ENCODE peak calls at places on chromosomes 7 and 10, in seven cellular contexts. R is heart left ventricle, E is AG09309, P is GM12865, O is IMR-90, G is hepatocyte, J is colonic mucosa. W is an unnamed sample.

GRCh38 chr10:97759157-97759980 is 12.4 kb downstream of the SFRP5 start:
- DNase-seq in R (peak), G (peak), E (no peak), P (peak), J (peak), O (peak), W (peak)

GRCh38 chr10:21327239-21327993 is 198.1 kb downstream of the SKIDA1 start:
- DNase-seq in R (no peak), J (no peak), G (no peak), O (no peak), P (no peak), E (no peak), W (no peak)

GRCh38 chr10:37975407-37975991 is 948 bp downstream of the ZNF25 start:
- DNase-seq in E (no peak), P (peak), J (no peak), G (no peak), O (peak), R (no peak), W (peak)

GRCh38 chr10:72133517-72133916 is 45.2 kb upstream of the SPOCK2 start:
- DNase-seq in G (no peak), O (peak), P (peak), J (no peak), R (no peak), E (peak), W (peak)

GRCh38 chr10:92407305-92408016 is 116.5 kb downstream of the MARCHF5 start:
- DNase-seq in R (no peak), O (no peak), G (no peak), J (no peak), E (no peak), P (peak), W (peak)

GRCh38 chr10:77160679-77161078 is 476.9 kb downstream of the KCNMA1 start:
- DNase-seq in R (no peak), G (no peak), E (peak), O (peak), P (no peak), J (peak), W (peak)

GRCh38 chr7:29565982-29566746 is 2.5 kb downstream of the PRR15 start:
- DNase-seq in R (no peak), P (no peak), E (no peak), G (no peak), O (no peak), J (peak), W (no peak)

GRCh38 chr7:81882086-81882485 is 112.2 kb upstream of the HGF start:
- DNase-seq in R (no peak), P (no peak), G (no peak), J (no peak), E (peak), O (no peak), W (peak)

GRCh38 chr7:70156052-70156451 is 557.8 kb downstream of the AUTS2 start:
- DNase-seq in J (no peak), P (no peak), G (no peak), E (no peak), R (no peak), O (no peak), W (no peak)

GRCh38 chr10:70671619-70672164 is 614 bp upstream of the ADAMTS14 start:
- DNase-seq in P (no peak), O (no peak), R (no peak), E (no peak), G (no peak), J (no peak), W (peak)
- TF ChIP-seq CTCF in P (no peak), O (no peak), R (no peak), E (peak), G (peak), J (no peak), W (peak)

DNA sequence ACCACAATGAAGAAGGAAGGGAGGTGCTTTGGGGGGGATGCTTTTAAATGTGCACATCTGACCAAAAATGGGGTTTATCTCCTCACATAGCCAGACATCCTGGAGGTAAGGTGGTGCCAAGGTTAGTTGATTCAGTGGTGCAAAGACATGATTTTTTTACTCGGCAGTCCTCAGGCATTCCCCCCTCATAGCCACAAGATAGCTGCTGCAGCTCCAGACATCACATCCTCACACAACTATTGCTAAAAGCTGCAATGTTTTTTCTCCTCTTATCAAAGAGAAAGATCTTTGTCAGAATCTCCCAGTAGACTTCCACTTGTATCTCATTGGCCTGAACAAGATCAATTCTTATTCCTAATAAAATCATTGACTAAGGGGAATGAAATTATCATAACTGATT is 141.3 kb upstream of the ZNF438 start:
- DNase-seq in J (no peak), P (no peak), R (no peak), E (no peak), G (no peak), O (no peak), W (no peak)
- H3K4me3 ChIP-seq in J (no peak), P (no peak), R (no peak), E (no peak), G (no peak), O (no peak), W (no peak)

DNA sequence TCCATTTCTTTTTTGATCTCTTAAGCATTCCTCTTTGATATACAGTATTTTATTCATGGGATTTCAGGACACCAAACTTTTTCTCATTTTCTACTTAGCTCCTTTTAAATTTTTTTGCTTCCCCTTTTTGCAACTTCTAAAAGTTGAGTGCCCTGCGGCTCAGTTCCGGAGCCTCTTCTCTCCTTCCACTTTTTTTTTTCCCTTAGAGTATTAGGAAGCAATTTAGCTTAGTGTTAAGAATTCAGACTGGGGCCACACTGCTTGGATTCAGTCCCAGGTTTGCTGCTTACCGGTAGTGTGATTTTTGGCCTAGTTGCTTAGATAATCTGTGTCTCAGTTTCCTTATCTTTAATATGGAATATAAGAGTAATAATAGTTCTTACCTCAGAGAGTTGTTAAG is 3.4 kb downstream of the STAM start:
- DNase-seq in J (no peak), R (peak), O (no peak), G (no peak), P (no peak), E (no peak), W (peak)
- TF ChIP-seq CTCF in J (no peak), R (no peak), O (no peak), G (no peak), P (no peak), E (no peak), W (no peak)

GRCh38 chr7:7210475-7211237 is 28.3 kb downstream of the C1GALT1 start:
- DNase-seq in P (no peak), G (no peak), O (no peak), E (no peak), R (no peak), J (no peak), W (no peak)

GRCh38 chr7:7208524-7208923 is 26.2 kb downstream of the C1GALT1 start:
- DNase-seq in J (no peak), R (no peak), E (no peak), O (no peak), P (no peak), G (no peak), W (no peak)

GRCh38 chr7:7212612-7213011 is 30.3 kb downstream of the C1GALT1 start:
- DNase-seq in E (no peak), R (no peak), O (no peak), G (peak), J (no peak), P (no peak), W (peak)

GRCh38 chr7:7207876-7208275 is 25.5 kb downstream of the C1GALT1 start:
- DNase-seq in G (no peak), P (no peak), O (peak), R (no peak), E (no peak), J (no peak), W (no peak)

DNA sequence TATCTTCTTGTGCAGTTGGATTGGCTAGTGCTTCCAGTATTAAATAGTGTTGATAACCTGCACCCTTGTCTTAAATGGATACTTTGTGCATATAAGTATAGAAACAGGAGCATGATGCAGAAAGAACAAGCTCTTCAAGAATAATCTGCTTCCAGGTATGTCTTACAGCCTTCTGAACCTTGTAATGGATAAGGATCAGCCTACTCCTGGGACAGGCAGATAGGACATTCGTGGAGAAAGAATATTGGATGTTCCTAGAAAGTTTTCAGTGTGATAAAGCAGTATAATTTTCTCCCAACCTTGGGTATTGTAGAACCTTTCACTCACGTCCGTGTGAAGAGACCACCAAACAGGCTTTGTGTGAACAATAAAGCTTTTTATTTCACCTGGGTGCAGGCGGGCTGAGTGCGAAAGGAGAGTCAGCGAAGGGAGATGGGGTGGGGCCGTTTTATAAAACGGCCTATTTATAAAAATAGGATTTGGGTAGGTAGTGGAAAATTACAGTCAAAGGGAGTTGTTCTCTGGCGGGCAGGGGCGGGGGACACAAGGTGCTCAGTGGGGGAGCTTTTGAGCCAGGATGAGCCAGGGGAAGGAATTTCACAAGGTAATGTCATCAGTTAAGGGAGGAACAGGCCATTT is 27.2 kb downstream of the C1GALT1 start:
- DNase-seq in G (no peak), P (no peak), J (no peak), E (no peak), R (no peak), O (no peak), W (no peak)
- H3K4me3 ChIP-seq in G (no peak), P (no peak), J (no peak), E (no peak), R (no peak), O (no peak), W (no peak)

DNA sequence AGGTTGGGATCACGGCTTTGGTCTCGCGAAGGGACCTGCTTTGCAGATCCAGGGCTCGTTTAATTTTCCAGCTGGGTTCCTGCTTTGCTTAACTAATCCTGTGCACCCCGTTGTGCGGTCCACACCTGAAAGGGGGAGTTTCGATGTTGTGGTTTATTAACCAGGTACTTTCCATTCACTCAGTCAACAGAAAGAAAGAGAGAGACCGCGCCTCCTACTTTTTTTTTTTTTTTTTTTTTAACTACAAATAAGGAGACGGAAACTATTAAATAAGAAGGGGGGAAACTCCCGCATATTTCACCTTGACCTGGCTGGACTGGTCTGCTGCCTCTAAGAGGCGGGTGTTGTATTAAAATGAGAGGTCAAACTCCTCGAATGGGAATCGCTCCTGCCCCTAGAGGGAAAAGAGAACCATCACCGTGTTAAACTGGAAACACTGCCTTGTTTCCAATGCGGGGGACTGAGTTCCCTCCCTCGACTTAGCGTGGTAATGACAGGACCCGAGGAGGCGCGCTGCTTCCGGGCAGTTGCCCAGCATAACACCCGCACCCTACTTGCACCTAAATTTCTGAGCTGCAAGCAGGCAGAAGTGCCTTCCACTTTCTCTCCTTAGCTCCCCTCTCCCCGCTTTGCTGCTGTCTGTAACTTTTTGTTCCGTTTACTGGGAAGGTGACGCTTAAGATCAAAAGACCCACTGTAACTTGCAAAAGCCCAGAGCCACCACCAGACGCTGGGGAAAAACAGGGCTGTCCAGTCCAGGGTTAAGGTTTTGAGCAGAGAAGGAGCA is 1.1 kb upstream of the ITGB8 start:
- DNase-seq in P (peak), G (peak), J (peak), O (peak), E (no peak), R (peak), W (peak)
- TF ChIP-seq CTCF in P (no peak), G (peak), J (no peak), O (peak), E (peak), R (peak), W (peak)

GRCh38 chr10:117537436-117537903 is 5.1 kb upstream of the EMX2 start:
- DNase-seq in R (no peak), G (peak), P (peak), O (no peak), J (no peak), E (no peak), W (no peak)

GRCh38 chr10:117535752-117536358 is 6.7 kb upstream of the EMX2 start:
- DNase-seq in J (no peak), R (no peak), P (no peak), G (no peak), O (no peak), E (no peak), W (no peak)

GRCh38 chr10:117535045-117535751 is 7.3 kb upstream of the EMX2 start:
- DNase-seq in R (no peak), E (no peak), J (no peak), O (no peak), P (no peak), G (peak), W (no peak)

GRCh38 chr10:117536862-117537435 is 5.6 kb upstream of the EMX2 start:
- DNase-seq in P (no peak), O (no peak), R (no peak), J (no peak), E (no peak), G (no peak), W (no peak)

DNA sequence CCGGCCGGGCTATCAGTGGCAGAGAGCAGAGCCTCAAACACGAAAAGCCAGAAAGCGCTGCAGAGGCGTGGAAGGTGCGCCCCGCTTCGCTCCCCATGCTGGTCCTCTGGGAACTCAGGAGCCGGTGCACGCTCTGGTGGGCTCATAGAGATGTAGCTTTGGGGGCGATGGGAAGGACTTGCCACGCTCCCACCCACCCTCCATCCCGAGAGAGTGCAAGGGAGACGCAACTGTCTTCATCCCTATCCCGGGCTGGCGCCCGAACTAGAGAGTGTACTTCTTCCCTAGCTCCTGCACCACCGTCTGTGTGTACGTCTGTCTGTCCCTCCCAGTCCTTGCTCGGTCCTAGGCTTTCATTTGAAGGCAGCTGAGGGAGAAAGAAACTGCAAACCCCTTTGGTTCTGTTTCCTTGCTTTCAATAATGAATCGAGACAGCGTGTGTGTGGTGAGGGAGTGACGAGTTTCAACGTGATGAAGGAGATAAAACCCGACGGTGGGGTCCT is 6.1 kb upstream of the EMX2 start:
- DNase-seq in J (no peak), R (no peak), P (no peak), G (no peak), E (no peak), O (no peak), W (no peak)
- H3K4me3 ChIP-seq in J (no peak), R (no peak), P (no peak), G (no peak), E (no peak), O (no peak), W (no peak)

DNA sequence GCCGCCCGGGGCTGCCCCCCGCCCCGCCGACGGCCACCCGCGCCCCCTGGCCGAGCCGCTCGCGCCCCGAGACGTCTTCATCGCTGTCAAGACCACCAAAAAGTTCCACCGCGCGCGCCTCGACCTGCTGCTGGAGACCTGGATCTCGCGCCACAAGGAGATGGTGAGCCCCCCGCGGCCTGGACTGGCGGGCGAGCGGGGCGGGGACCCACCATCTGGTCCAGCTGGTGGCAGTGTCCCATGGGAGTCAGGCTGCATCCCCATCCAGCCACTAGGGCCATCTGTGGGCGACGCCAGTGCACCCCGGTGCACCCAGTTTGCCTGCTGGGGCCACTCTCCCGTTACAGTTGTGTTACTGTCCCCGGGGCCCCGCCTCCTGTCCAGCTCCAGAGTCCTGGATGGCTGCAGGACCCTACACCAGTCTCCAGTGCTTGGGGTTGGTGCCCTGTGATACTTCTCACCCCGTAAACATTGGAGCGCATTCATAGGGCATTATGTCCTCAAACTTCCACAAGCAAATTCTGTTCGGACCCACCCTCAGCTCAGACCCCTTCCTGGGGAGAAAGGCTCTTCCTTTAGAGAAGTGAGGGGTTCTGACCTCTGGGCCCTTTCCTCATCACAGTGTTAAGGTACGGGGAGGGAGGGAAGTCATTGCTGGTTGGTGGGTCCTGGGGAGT is 695 bp downstream of the LFNG start:
- DNase-seq in R (no peak), G (no peak), O (no peak), J (peak), P (no peak), E (no peak), W (no peak)
- TF ChIP-seq CTCF in R (no peak), G (peak), O (no peak), J (no peak), P (no peak), E (no peak), W (no peak)

DNA sequence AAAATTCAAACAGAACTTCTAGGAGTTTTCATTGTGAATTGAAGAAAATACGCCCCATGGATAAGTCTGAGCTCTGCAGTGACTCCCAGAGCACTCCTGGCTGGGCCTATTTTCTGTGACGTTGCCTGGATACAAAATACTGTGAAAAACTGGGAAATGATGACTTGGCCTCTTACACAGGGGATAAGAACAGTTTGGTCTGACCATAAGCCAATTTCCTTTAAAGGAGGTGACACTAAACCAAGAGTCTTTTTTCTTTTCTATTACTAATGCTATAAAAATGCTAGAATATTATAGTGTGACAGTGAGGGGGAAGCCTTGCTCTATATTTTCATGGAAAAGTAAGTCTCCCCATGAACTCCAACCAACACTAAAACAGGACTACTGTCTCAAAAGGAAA is 45.6 kb downstream of the MYOF start:
- DNase-seq in O (peak), R (no peak), J (no peak), E (peak), P (no peak), G (peak), W (peak)
- H3K4me3 ChIP-seq in O (no peak), R (peak), J (no peak), E (no peak), P (no peak), G (no peak), W (peak)

DNA sequence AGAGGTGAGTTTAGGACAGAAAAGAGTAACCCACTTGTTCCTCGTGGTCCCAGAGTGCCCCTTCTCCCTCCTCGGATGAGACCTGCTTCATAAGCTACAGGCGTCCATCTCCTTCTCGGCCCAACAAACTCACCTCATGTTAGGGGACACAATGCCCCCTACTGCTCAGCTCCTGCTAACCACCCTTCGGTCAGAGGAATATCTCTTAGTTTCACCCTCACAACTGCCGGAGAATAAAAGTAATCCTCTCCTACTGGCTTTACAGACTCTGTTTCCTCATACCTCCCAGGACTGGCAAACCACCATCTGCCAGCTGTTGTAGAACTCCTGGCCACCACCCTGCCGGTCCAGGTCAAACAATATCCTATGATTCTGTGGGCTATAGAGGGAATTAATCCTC is 3.2 kb downstream of the AKR1B15 start:
- DNase-seq in P (no peak), O (peak), R (no peak), J (peak), G (peak), E (no peak), W (peak)
- TF ChIP-seq CTCF in P (no peak), O (peak), R (no peak), J (no peak), G (peak), E (peak), W (peak)

GRCh38 chr7:76108540-76109233 is 60.8 kb downstream of the MDH2 start:
- DNase-seq in E (no peak), P (no peak), O (peak), G (peak), R (peak), J (peak), W (peak)
- H3K4me3 ChIP-seq in E (no peak), P (no peak), O (no peak), G (no peak), R (no peak), J (no peak), W (no peak)